ENCODE peak calls at places on chromosomes 12 and 14, in four cellular contexts. C, E, R and H are unnamed samples.
A peak's percentile ranks its signal among the peaks of the same experiment; 100 is the strongest.

GRCh38 chr14:57549165-57549564 is 55.5 kb upstream of the CCDC198 start:
- DNase-seq in C (no peak), R (no peak), E (no peak), H (no peak)

GRCh38 chr14:49187799-49188198 is 398.4 kb downstream of the RPS29 start:
- DNase-seq in R (no peak), C (no peak), E (no peak), H (no peak)

GRCh38 chr14:33647385-33647786 is 303.5 kb downstream of the EGLN3 start:
- DNase-seq in E (no peak), C (peak; percentile 20), R (no peak), H (no peak)

GRCh38 chr12:107912421-107913004 is 138.0 kb downstream of the ASCL4 start:
- DNase-seq in E (no peak), C (peak; percentile 73), R (peak; percentile 89), H (peak; percentile 85)

GRCh38 chr12:6187948-6188793 is 12.0 kb upstream of the CD9 start:
- DNase-seq in R (no peak), E (no peak), C (no peak), H (no peak)

GRCh38 chr12:124233041-124233836 is 61.7 kb upstream of the RFLNA start:
- DNase-seq in R (no peak), E (no peak), C (no peak), H (no peak)

GRCh38 chr14:25381498-25381897 is 331.6 kb upstream of the STXBP6 start:
- DNase-seq in R (no peak), C (peak; percentile 12), E (peak; percentile 41), H (no peak)

GRCh38 chr14:55948399-55948798 is 169.8 kb upstream of the PELI2 start:
- DNase-seq in R (no peak), C (no peak), E (no peak), H (no peak)

GRCh38 chr14:79493081-79493652 is 718.1 kb downstream of the DIO2 start:
- DNase-seq in R (no peak), C (no peak), E (no peak), H (no peak)

GRCh38 chr14:99809864-99810854 is 16.9 kb downstream of the EML1 start:
- DNase-seq in E (peak; percentile 9), R (no peak), C (no peak), H (no peak)

GRCh38 chr12:2374092-2374740 is 321.4 kb downstream of the CACNA1C start:
- DNase-seq in C (no peak), E (no peak), R (no peak), H (no peak)

GRCh38 chr14:98154254-98154653 is 1117.7 kb downstream of the BCL11B start:
- DNase-seq in C (no peak), E (no peak), R (no peak), H (no peak)

GRCh38 chr12:42968426-42968825 is 378.9 kb upstream of the PRICKLE1 start:
- DNase-seq in R (no peak), C (no peak), E (no peak), H (no peak)

GRCh38 chr12:98259667-98260066 is 255.7 kb upstream of the TMPO start:
- DNase-seq in R (no peak), E (no peak), C (no peak), H (no peak)

GRCh38 chr14:46582826-46583225 is 68.8 kb downstream of the RPL10L start:
- DNase-seq in E (no peak), C (no peak), R (no peak), H (no peak)

GRCh38 chr14:54329082-54329695 is 67.6 kb upstream of the CDKN3 start:
- DNase-seq in R (peak; percentile 25), E (peak; percentile 65), C (peak; percentile 70), H (peak; percentile 60)

GRCh38 chr12:54421175-54421872 is 2.3 kb upstream of the ITGA5 start:
- DNase-seq in R (no peak), C (no peak), E (no peak), H (peak; percentile 6)

GRCh38 chr12:88225776-88226175 is 83.7 kb downstream of the TMTC3 start:
- DNase-seq in E (no peak), R (no peak), C (no peak), H (no peak)

GRCh38 chr12:70196732-70197361 is 46.4 kb upstream of the CNOT2 start:
- DNase-seq in C (no peak), R (no peak), E (no peak), H (no peak)

GRCh38 chr14:38721822-38722431 is 381.1 kb downstream of the SEC23A start:
- DNase-seq in R (peak; percentile 29), C (peak; percentile 46), E (peak; percentile 77), H (peak; percentile 79)

GRCh38 chr12:93135286-93136239 is 206.5 kb upstream of the EEA1 start:
- DNase-seq in C (no peak), E (peak; percentile 91), R (no peak), H (no peak)

GRCh38 chr12:65944637-65945036 is 120.4 kb downstream of the HMGA2 start:
- DNase-seq in E (no peak), R (no peak), C (no peak), H (no peak)

GRCh38 chr14:103432627-103433026 is 47.4 kb downstream of the MARK3 start:
- DNase-seq in E (no peak), C (no peak), R (no peak), H (no peak)

GRCh38 chr14:95730126-95730525 is 16.2 kb upstream of the TCL1A start:
- DNase-seq in E (no peak), C (no peak), R (no peak), H (no peak)

GRCh38 chr12:14505626-14506596 is 61.8 kb downstream of the PLBD1 start:
- DNase-seq in C (no peak), E (no peak), R (no peak), H (no peak)

GRCh38 chr12:111166779-111167540 is 201.9 kb downstream of the PHETA1 start:
- DNase-seq in C (no peak), R (no peak), E (no peak), H (no peak)

GRCh38 chr14:58919262-58919661 is 269.2 kb upstream of the DAAM1 start:
- DNase-seq in R (no peak), C (no peak), E (no peak), H (no peak)

GRCh38 chr14:63852271-63852816 is 460 bp upstream of the SYNE2 start:
- DNase-seq in C (peak; percentile 29), R (no peak), E (no peak), H (no peak)

GRCh38 chr14:74636424-74637183 is 24.6 kb upstream of the LTBP2 start:
- DNase-seq in R (no peak), E (no peak), C (no peak), H (no peak)

GRCh38 chr12:111437816-111438454 is 32.2 kb downstream of the SH2B3 start:
- DNase-seq in E (no peak), R (no peak), C (no peak), H (no peak)

GRCh38 chr12:94644141-94644575 is 6.2 kb downstream of the TMCC3 start:
- DNase-seq in R (no peak), C (no peak), E (no peak), H (no peak)

GRCh38 chr12:107131832-107132616 is 38.7 kb upstream of the CRY1 start:
- DNase-seq in E (peak; percentile 49), C (peak; percentile 72), R (peak; percentile 51), H (no peak)

GRCh38 chr12:2609020-2609419 is 185.8 kb upstream of the FKBP4 start:
- DNase-seq in C (no peak), E (no peak), R (no peak), H (no peak)

GRCh38 chr12:109765493-109765810 is 51.8 kb downstream of the FAM222A start:
- DNase-seq in C (no peak), E (no peak), R (no peak), H (no peak)
- TF ChIP-seq NR3C1 in C (no peak), E (no peak), R (no peak), H (no peak)

DNA sequence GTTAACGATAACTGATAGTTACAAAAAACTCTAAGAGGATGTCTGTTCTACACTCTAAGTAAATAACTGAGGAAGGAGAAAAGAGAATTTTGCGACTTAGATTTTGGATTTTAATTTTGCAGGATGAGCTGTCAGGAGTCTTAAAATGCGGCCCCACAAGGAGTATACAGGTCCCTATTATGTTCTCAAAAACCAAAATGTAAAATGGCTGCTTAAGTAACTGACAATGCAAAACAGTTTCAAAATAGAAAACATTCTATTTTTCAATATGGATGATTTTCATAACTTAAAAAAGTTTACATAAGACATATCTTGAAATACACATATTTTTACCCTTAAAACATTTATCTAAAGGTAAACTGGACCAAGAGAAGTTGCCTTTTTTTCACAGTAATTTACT is 2.6 kb downstream of the CD69 start:
- DNase-seq in E (no peak), C (no peak), R (no peak), H (no peak)
- TF ChIP-seq NR3C1 in E (no peak), C (no peak), R (no peak), H (no peak)

GRCh38 chr14:68466491-68466977 is 326.3 kb downstream of the ZFP36L1 start:
- DNase-seq in E (peak; percentile 63), R (no peak), C (peak; percentile 95), H (no peak)
- TF ChIP-seq NR3C1 in E (no peak), R (no peak), C (no peak), H (no peak)

DNA sequence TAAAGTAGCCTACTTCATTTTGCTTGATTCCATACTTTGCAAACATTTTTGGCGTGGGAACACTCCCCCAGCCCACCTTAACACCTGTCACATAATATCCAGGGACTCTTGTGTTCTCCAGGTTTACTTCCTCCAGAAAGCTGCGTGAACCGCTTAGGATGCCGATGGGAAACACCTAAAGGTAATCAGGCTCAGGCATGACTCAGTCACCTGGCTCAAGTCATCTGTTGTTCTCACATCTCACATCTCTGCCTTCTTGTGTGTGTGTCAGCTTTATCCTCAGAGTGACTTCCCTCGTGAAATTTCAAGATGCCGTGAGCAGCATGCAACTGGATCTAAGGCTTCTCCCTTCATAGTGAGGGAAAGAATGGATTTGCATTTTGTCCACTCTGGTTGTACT is 48.1 kb upstream of the DUSP6 start:
- DNase-seq in E (no peak), R (no peak), C (no peak), H (no peak)
- TF ChIP-seq NR3C1 in E (no peak), R (no peak), C (no peak), H (no peak)

GRCh38 chr14:94227029-94227428 is 52.9 kb downstream of the PPP4R4 start:
- DNase-seq in R (no peak), E (no peak), C (no peak), H (no peak)

GRCh38 chr14:94225460-94225989 is 51.4 kb downstream of the PPP4R4 start:
- DNase-seq in C (no peak), E (no peak), R (no peak), H (no peak)
- TF ChIP-seq NR3C1 in C (no peak), E (no peak), R (no peak), H (no peak)

GRCh38 chr12:121237415-121237814 is 27.5 kb downstream of the P2RX4 start:
- DNase-seq in E (no peak), C (no peak), R (no peak), H (no peak)
- TF ChIP-seq NR3C1 in E (no peak), C (no peak), R (no peak), H (no peak)

GRCh38 chr12:113855998-113856397 is 110.1 kb downstream of the RBM19 start:
- DNase-seq in R (no peak), E (no peak), C (no peak), H (no peak)
- TF ChIP-seq NR3C1 in R (no peak), E (no peak), C (no peak), H (no peak)